ENCODE peak calls at places on chromosomes 11 and 22, in four cellular contexts. S, Z, L and E are unnamed samples. For H3K9me3, the result is how much of the 10 kb centered on the place peaks cover.

GRCh38 chr22:22030493-22031182 is 48.1 kb upstream of the TOP3B start:
- DNase-seq in S (peak), Z (peak), L (no peak), E (no peak)

GRCh38 chr22:46775364-46775758 is 12.9 kb downstream of the TBC1D22A start:
- DNase-seq in S (peak), L (no peak), Z (no peak), E (no peak)

GRCh38 chr22:42905702-42906183 is 48.7 kb upstream of the ARFGAP3 start:
- DNase-seq in L (no peak), S (no peak), Z (no peak), E (peak)

GRCh38 chr11:6468712-6469495 is 4.8 kb downstream of the TRIM3 start:
- DNase-seq in Z (peak), S (peak), L (peak), E (peak)

GRCh38 chr11:48880021-48880441 is 103.7 kb downstream of the TRIM51G start:
- DNase-seq in L (no peak), Z (no peak), S (peak), E (peak)

GRCh38 chr22:46104881-46105493 is 45.3 kb upstream of the PPARA start:
- DNase-seq in Z (no peak), L (no peak), S (no peak), E (no peak)

GRCh38 chr11:6660712-6661111 is 5.1 kb upstream of the DCHS1 start:
- DNase-seq in L (no peak), S (no peak), Z (no peak), E (no peak)

GRCh38 chr11:75286826-75287465 is 46.4 kb downstream of the TPBGL start:
- DNase-seq in Z (no peak), S (no peak), L (no peak), E (no peak)

GRCh38 chr11:76782526-76783293 is 446 bp upstream of the TSKU start:
- DNase-seq in L (peak), Z (peak), S (peak), E (peak)

GRCh38 chr11:110434952-110435779 is 5.4 kb downstream of the FDX1 start:
- DNase-seq in Z (no peak), L (peak), S (no peak), E (no peak)

GRCh38 chr11:316891-317291 is 3.1 kb downstream of the IFITM1 start:
- DNase-seq in Z (no peak), L (no peak), S (no peak), E (no peak)

GRCh38 chr11:15673408-15673811 is 558.7 kb downstream of the INSC start:
- DNase-seq in Z (peak), S (no peak), L (no peak), E (no peak)

GRCh38 chr11:8768625-8769333 is 86.2 kb downstream of the RPL27A start:
- DNase-seq in Z (peak), L (peak), S (no peak), E (no peak)

GRCh38 chr11:134453441-134453840 is 41.4 kb upstream of the B3GAT1 start:
- DNase-seq in Z (no peak), S (no peak), L (no peak), E (peak)

GRCh38 chr11:1455032-1455762 is 31.4 kb downstream of the MOB2 start:
- DNase-seq in S (no peak), Z (no peak), L (no peak), E (no peak)

DNA sequence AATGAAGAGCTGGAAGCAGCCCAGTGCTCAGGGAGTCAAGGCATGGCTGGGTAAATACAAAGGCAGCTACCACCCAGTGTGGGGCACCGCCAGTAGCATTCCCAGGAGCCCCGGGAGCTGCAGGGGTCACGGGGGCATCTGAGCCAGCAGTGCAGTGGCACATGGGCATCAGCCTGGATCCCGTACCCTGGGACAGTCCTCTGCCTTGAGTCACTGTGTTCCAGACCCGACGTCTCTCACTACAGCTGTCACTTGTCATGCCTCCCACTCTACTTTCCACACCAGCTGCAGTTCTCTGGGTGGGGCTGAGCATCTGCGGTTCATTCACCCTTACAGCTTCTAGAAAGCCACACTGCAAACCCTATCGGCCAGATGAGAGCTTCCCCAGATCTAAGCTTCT is 29.6 kb downstream of the DHCR7 start:
- DNase-seq in S (no peak), L (no peak), Z (no peak), E (no peak)
- H3K9me3 ChIP-seq in S (under half), L (under half), Z (under half), E (under half)

GRCh38 chr11:11987503-11988022 is 20.9 kb downstream of the DKK3 start:
- DNase-seq in S (no peak), L (peak), Z (no peak), E (no peak)

GRCh38 chr11:11988099-11988651 is 20.3 kb downstream of the DKK3 start:
- DNase-seq in Z (no peak), L (peak), S (no peak), E (peak)

GRCh38 chr11:11989774-11990744 is 18.4 kb downstream of the DKK3 start:
- DNase-seq in Z (peak), S (no peak), L (no peak), E (peak)

GRCh38 chr11:11985954-11986949 is 22.2 kb downstream of the DKK3 start:
- DNase-seq in S (no peak), L (no peak), Z (no peak), E (peak)

DNA sequence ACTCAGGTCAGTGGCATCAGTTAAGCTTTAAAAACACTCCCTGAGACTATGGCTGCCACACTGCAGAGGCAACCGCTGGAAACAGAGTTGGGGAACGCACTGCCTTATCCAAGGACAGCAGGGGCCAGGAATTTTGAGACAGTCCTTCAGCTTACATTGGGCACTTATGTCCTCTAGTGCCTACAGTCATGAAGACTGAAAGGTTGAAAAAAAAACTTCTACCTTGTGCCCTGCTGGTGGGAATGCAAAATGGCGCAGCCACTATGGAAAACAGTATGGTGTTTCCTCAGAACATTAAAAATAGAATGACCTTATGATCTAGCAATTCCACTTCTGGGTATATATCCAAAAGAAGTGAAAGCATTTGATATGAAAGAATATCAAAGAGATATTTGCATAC is 19.6 kb downstream of the DKK3 start:
- DNase-seq in L (no peak), Z (no peak), S (no peak), E (peak)
- TF ChIP-seq CTCF in L (peak), Z (no peak), S (no peak), E (peak)

DNA sequence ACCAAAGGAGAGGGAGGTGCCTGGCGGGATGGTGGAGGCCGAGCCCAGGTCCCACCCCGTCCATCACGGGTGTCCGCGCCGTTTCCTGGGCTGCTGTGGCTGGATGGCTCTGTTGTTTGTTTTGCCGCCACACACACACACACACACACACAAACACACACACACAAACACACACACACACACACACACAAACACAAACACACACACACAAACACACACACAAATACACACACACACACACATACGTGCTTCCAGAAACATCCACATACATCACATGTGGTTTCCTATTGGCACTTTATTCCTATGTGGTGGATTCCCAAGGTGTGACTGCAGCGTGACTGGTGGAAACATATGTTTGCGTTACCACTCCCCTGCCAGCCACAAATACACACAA is 356.9 kb downstream of the BRD1 start:
- DNase-seq in S (no peak), L (no peak), Z (no peak), E (no peak)
- H3K9me3 ChIP-seq in S (under half), L (under half), Z (under half), E (under half)

DNA sequence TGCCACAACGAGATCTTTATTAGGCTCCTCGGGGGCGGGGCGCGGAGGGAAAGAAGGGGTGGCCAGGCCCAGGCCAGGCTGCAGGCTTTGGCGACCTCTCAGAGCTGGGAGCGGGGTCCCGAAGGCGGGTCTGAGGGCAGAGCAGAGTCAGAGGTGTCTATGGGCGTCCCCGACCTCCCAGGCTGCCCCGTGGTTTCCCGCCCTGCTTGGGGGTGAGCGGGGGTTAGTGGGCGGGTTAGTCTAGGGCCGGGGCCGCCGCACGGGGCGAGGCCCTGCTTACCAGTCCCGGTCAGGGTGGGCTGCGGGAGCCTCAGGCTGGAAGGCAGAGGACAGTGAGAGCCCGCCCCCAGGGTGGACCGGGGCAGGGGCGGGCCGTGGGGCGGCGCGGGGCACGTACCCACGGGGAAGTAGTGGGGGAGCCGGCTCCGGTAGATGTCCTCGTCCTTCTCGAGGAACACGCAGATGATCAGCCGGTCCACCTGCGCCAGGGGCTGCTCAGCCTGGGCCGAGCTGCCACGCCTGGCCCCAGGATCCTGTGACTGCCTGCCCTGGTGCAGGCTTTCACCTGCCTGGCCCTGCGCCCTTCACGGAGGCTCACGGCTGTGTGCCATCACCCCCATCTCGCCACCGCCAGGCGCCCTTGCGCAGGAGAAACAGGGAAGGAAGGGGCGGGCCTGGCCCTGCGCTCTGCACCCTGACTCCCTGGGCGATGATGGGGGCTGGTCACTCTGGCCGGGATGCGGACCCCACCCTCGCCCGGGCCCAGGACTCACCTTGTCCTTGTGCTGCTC is 12.5 kb downstream of the OTUB1 start:
- DNase-seq in Z (no peak), S (peak), L (peak), E (no peak)
- TF ChIP-seq CTCF in Z (no peak), S (no peak), L (no peak), E (no peak)

DNA sequence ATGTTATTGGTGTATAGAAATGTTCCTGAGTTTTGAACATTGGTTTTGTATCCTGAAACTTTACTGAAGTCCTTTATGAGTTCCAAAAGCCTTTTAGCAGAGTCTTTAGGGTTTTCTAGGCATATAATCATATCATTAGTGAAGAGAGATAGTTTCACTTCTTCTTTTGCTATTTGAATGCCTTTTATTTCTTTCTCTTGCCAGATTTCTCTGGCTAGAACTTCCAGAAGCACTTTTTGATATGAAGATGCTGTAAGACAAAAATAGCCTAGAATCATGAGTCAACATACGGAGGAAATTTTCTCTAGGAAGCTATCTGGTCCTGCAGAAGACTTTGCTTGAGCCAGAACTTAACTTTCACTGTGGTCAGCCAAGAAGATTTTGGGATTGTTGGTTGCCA is 86.7 kb upstream of the IZUMO1R start:
- DNase-seq in Z (no peak), S (no peak), L (no peak), E (no peak)
- H3K9me3 ChIP-seq in Z (under half), S (under half), L (under half), E (under half)

GRCh38 chr22:31199187-31199586 is 12.9 kb upstream of the LIMK2 start:
- DNase-seq in L (no peak), Z (no peak), S (no peak), E (no peak)
- TF ChIP-seq CTCF in L (peak), Z (no peak), S (no peak), E (peak)

DNA sequence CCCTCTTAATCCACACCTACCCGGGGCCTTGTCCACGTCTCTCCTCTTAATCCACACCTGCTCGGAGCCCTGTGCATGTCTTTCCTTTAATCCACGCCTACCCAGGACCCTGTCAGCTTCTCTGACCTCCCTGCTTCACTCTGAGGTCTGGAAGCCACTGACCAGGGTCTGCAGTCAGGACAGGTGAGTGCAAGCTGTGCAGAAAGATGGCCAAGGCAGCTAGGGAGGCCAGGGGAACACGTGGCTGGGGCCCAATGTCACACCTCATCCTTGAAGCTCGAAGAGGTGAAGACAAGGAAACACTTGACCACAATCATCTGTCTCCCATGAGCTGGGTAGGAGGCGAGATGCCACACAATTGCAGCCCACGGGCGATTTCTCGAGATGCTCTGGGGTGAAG is 1516.9 kb downstream of the BRD1 start:
- DNase-seq in L (no peak), S (no peak), Z (no peak), E (no peak)
- H3K9me3 ChIP-seq in L (under half), S (under half), Z (under half), E (under half)

GRCh38 chr11:86594746-86595145 is 77.7 kb downstream of the ME3 start:
- DNase-seq in L (peak), S (no peak), Z (no peak), E (no peak)

GRCh38 chr11:86592047-86592564 is 80.3 kb downstream of the ME3 start:
- DNase-seq in S (no peak), L (peak), Z (no peak), E (no peak)

GRCh38 chr11:86592659-86593451 is 79.6 kb downstream of the ME3 start:
- DNase-seq in S (no peak), L (peak), Z (peak), E (no peak)

GRCh38 chr11:86595401-86595800 is 77.0 kb downstream of the ME3 start:
- DNase-seq in Z (no peak), S (no peak), L (no peak), E (no peak)

GRCh38 chr11:86593833-86594232 is 78.6 kb downstream of the ME3 start:
- DNase-seq in Z (no peak), L (peak), S (no peak), E (no peak)
- TF ChIP-seq CTCF in Z (no peak), L (no peak), S (no peak), E (no peak)

GRCh38 chr11:2818021-2818420 is 67.6 kb downstream of the CDKN1C start:
- DNase-seq in L (no peak), Z (no peak), S (peak), E (peak)

GRCh38 chr11:2819316-2819715 is 66.3 kb downstream of the CDKN1C start:
- DNase-seq in L (no peak), Z (no peak), S (peak), E (no peak)

GRCh38 chr11:2817431-2817830 is 68.1 kb downstream of the CDKN1C start:
- DNase-seq in Z (no peak), L (no peak), S (peak), E (no peak)

GRCh38 chr11:2816941-2817421 is 68.6 kb downstream of the CDKN1C start:
- DNase-seq in S (peak), Z (peak), L (no peak), E (peak)

DNA sequence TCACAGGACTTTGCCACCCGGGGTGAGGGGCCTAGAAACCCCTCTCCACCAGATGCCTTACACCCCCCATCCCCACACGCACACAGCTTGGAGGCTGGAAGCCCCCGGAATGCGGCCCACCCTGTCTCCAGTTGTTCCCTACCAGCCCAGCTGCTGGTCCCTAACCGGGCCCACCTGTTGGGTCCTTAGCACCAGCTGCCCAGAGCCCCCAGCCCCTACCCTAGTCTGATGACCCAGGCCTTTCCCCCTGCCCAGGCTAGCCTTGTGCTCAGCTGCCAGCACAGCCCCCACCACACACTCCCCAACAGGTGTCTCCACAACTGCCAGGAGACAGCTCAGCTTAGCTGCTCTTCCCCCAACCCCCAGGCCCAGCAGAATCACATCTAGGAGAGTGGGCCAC is 67.1 kb downstream of the CDKN1C start:
- DNase-seq in Z (no peak), L (no peak), S (peak), E (peak)
- H3K9me3 ChIP-seq in Z (under half), L (under half), S (under half), E (under half)

GRCh38 chr11:3971756-3972404 is 116.4 kb downstream of the STIM1 start:
- DNase-seq in L (peak), S (no peak), Z (no peak), E (no peak)
- TF ChIP-seq CTCF in L (peak), S (no peak), Z (no peak), E (peak)